ENCODE peak calls at places on chromosomes 16 and 17, in eight cellular contexts. W is aorta, F is GM12865, V is heart right ventricle, O is neural progenitor cell, A is fibroblast of pulmonary artery, B is cardiac muscle cell, U is cardiac fibroblast. L is an unnamed sample.

GRCh38 chr17:7084058-7084457 is 4.0 kb upstream of the CLEC10A start:
- DNase-seq in W (peak; percentile 2), F (no peak), V (no peak), O (no peak), A (peak; percentile 40), B (peak; percentile 22), U (peak; percentile 44), L (no peak)

GRCh38 chr16:3879258-3879886 is 1.1 kb downstream of the CREBBP start:
- DNase-seq in W (peak; percentile 87), F (no peak), V (peak; percentile 28), O (peak; percentile 54), A (no peak), B (no peak), U (peak; percentile 27), L (peak; percentile 48)

GRCh38 chr16:49623501-49624266 is 232.2 kb downstream of the ZNF423 start:
- DNase-seq in W (peak; percentile 30), F (no peak), V (no peak), O (no peak), A (no peak), B (no peak), U (no peak), L (no peak)

GRCh38 chr17:73210002-73210678 is 17.3 kb downstream of the COG1 start:
- DNase-seq in W (no peak), F (no peak), V (no peak), O (no peak), A (peak; percentile 22), B (no peak), U (no peak), L (no peak)

GRCh38 chr16:29811896-29812665 is at the start of gene PRRT2:
- DNase-seq in W (peak; percentile 89), F (peak; percentile 38), V (peak; percentile 68), O (peak; percentile 92), A (peak; percentile 48), B (peak; percentile 47), U (peak; percentile 52), L (peak; percentile 83)

GRCh38 chr17:78125976-78126894 is 2.3 kb downstream of the TMC6 start:
- DNase-seq in W (no peak), F (no peak), V (no peak), O (no peak), A (no peak), B (no peak), U (no peak), L (peak; percentile 74)

GRCh38 chr17:1203111-1203966 is 23.6 kb upstream of the ABR start:
- DNase-seq in W (peak; percentile 93), F (peak; percentile 71), V (peak; percentile 67), O (peak; percentile 94), A (peak; percentile 56), B (peak; percentile 61), U (peak; percentile 67), L (peak; percentile 94)

GRCh38 chr17:15493031-15493750 is 25.8 kb upstream of the CDRT4 start:
- DNase-seq in W (no peak), F (no peak), V (no peak), O (peak; percentile 47), A (no peak), B (no peak), U (no peak), L (no peak)

GRCh38 chr16:88442811-88443576 is 10.1 kb upstream of the ZFPM1 start:
- DNase-seq in W (peak; percentile 93), F (peak; percentile 79), V (peak; percentile 74), O (peak; percentile 86), A (peak; percentile 66), B (peak; percentile 75), U (peak; percentile 73), L (peak; percentile 94)

GRCh38 chr16:67399218-67399733 is 6.0 kb upstream of the TPPP3 start:
- DNase-seq in W (peak; percentile 84), F (peak; percentile 33), V (no peak), O (peak; percentile 90), A (no peak), B (peak; percentile 33), U (peak; percentile 23), L (no peak)

GRCh38 chr17:49952912-49953497 is 16.0 kb upstream of the DLX4 start:
- DNase-seq in W (no peak), F (no peak), V (no peak), O (no peak), A (peak; percentile 11), B (peak; percentile 21), U (peak; percentile 23), L (no peak)

GRCh38 chr16:4316103-4316731 is 350 bp downstream of the GLIS2 start:
- DNase-seq in W (no peak), F (no peak), V (no peak), O (peak; percentile 68), A (no peak), B (peak; percentile 33), U (peak; percentile 21), L (peak; percentile 84)

GRCh38 chr17:59141860-59142259 is 13.1 kb downstream of the SKA2 start:
- DNase-seq in W (no peak), F (no peak), V (no peak), O (no peak), A (no peak), B (no peak), U (no peak), L (no peak)

GRCh38 chr17:21358185-21358584 is 18.0 kb upstream of the KCNJ12 start:
- DNase-seq in W (no peak), F (no peak), V (no peak), O (no peak), A (no peak), B (no peak), U (no peak), L (no peak)

GRCh38 chr16:57999971-58000705 is at the start of gene ZNF319:
- DNase-seq in W (peak; percentile 79), F (no peak), V (no peak), O (peak; percentile 72), A (no peak), B (no peak), U (no peak), L (no peak)

GRCh38 chr17:82106697-82107305 is 8.8 kb upstream of the FASN start:
- DNase-seq in W (no peak), F (no peak), V (no peak), O (no peak), A (no peak), B (no peak), U (no peak), L (no peak)

GRCh38 chr16:89981414-89981813 is 32.9 kb downstream of the DEF8 start:
- DNase-seq in W (no peak), F (peak; percentile 83), V (no peak), O (no peak), A (no peak), B (no peak), U (no peak), L (peak; percentile 7)

GRCh38 chr17:39863918-39864746 is at the start of gene IKZF3:
- DNase-seq in W (peak; percentile 80), F (peak; percentile 94), V (peak; percentile 34), O (peak; percentile 93), A (peak; percentile 33), B (peak; percentile 35), U (peak; percentile 17), L (peak; percentile 93)
- H3K4me3 ChIP-seq in W (no peak within 1 kb of the TSS), F (peak within 1 kb of the TSS; percentile 74), V (no peak within 1 kb of the TSS), O (no peak within 1 kb of the TSS), A (no peak within 1 kb of the TSS), B (peak within 1 kb of the TSS; percentile 6), U (no peak within 1 kb of the TSS), L (peak within 1 kb of the TSS; percentile 25)

GRCh38 chr17:36147601-36148000 is 28.8 kb downstream of the TBC1D3B start:
- DNase-seq in W (no peak), F (no peak), V (no peak), O (no peak), A (no peak), B (no peak), U (no peak), L (no peak)

GRCh38 chr17:36149296-36149820 is 27.1 kb downstream of the TBC1D3B start:
- DNase-seq in W (peak; percentile 87), F (no peak), V (no peak), O (no peak), A (peak; percentile 74), B (peak; percentile 94), U (peak; percentile 89), L (no peak)

GRCh38 chr17:36144981-36145729 is 31.3 kb downstream of the TBC1D3B start:
- DNase-seq in W (no peak), F (no peak), V (no peak), O (no peak), A (no peak), B (no peak), U (no peak), L (no peak)

GRCh38 chr17:36151891-36152638 is 24.4 kb downstream of the TBC1D3B start:
- DNase-seq in W (no peak), F (no peak), V (no peak), O (no peak), A (no peak), B (no peak), U (no peak), L (no peak)

DNA sequence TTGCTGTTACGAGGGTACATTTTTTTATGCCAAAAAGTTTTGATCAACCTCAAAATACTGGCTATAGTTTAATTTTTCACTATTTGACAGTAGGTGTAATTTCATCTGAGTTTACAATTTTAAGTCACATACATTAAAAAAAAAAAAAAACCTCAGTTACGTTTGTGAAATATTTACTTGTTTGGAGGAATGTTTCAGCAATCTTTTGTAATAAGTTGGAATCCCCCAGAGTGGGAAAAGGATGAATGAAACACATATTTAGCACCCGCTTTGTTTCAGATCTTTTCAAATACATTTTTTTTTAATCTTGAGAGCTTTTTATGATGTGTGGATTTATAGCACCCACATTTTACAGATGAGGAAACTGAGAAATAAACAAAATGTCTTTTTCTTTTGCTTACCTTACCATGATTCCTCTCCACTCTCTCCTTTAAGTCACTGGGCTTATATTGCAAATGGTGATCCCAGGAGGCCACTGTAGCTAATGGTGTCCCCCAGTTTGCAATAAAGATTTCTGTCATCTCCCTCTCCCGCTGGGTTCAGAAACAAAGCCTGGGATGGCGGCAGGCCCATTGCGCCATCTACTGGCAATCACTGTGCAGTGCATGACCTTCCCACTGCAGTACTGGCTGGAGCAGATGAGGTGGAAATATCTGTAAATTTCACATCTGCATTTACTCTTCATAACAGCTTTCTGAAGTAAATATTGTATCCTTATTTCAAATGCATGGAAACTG is 27.7 kb downstream of the TBC1D3B start:
- DNase-seq in W (peak; percentile 92), F (peak; percentile 84), V (peak; percentile 43), O (peak; percentile 80), A (peak; percentile 72), B (peak; percentile 76), U (peak; percentile 74), L (peak; percentile 65)
- H3K4me3 ChIP-seq in W (no peak overlapping the region), F (no peak overlapping the region), V (no peak overlapping the region), O (no peak overlapping the region), A (no peak overlapping the region), B (no peak overlapping the region), U (no peak overlapping the region), L (no peak overlapping the region)

GRCh38 chr16:999677-1000076 is 18.1 kb downstream of the SOX8 start:
- DNase-seq in W (no peak), F (no peak), V (no peak), O (no peak), A (no peak), B (no peak), U (no peak), L (no peak)
- H3K4me3 ChIP-seq in W (no peak overlapping the region), F (no peak overlapping the region), V (no peak overlapping the region), O (no peak overlapping the region), A (no peak overlapping the region), B (no peak overlapping the region), U (no peak overlapping the region), L (no peak overlapping the region)

DNA sequence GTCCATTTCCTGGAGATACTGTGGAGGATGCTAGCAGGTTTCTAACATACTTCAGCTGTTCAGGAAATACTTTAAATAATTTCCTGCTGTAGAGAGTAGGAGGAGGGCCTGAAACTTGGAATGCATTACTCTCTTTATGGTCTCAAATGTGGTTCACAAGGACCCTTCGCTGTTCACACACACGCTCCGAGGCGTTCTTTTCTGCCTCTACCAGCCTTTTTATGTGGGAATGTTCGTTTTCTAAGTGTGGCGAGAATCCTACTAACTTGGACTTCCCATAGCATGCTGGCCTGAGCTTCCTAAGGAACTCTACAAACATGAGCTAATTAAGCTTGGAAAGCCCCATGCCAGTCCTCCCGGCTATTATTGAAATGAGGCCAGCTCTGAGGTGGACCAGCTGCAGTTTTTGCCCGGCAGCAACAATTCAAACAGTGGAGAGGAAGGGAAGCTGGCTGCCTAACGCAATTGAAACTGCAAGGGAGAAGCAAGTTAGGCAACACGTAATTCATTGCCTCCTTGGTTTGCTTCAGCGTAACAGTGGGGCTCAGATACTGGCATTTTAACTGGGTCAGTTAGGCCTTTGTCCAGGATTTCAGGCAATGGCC is 18.9 kb downstream of the KPNA2 start:
- DNase-seq in W (no peak), F (no peak), V (peak; percentile 24), O (no peak), A (peak; percentile 85), B (peak; percentile 84), U (peak; percentile 85), L (no peak)
- H3K4me3 ChIP-seq in W (no peak overlapping the region), F (no peak overlapping the region), V (no peak overlapping the region), O (no peak overlapping the region), A (peak overlapping the region; percentile 19), B (no peak overlapping the region), U (no peak overlapping the region), L (no peak overlapping the region)